ENCODE peak calls at places on chromosomes 5 and 9, in ten cellular contexts. A is body of pancreas, C is Caco-2, B is sigmoid colon, U is fibroblast of pulmonary artery, F is fibroblast of lung, J is right lobe of liver, P is PC-3, G is astrocyte of the spinal cord, Y is right atrium auricular region. S is an unnamed sample.
A peak's percentile ranks its signal among the peaks of the same experiment; 100 is the strongest.

GRCh38 chr9:133184971-133185370 is 21.3 kb upstream of the GBGT1 start:
- DNase-seq in C (peak; percentile 64), B (peak; percentile 69), Y (no peak), P (peak; percentile 78), G (peak; percentile 73), J (no peak), A (peak; percentile 65), F (peak; percentile 59), U (peak; percentile 81), S (peak; percentile 90)

GRCh38 chr5:75405296-75405695 is 68.3 kb downstream of the HMGCR start:
- DNase-seq in G (no peak), A (no peak), U (no peak), Y (no peak), F (no peak), C (no peak), J (no peak), P (no peak), B (no peak), S (peak; percentile 27)

GRCh38 chr5:136236479-136237083 is 43.6 kb upstream of the SMIM32 start:
- DNase-seq in B (no peak), F (no peak), J (no peak), G (no peak), U (no peak), A (no peak), P (no peak), Y (no peak), C (no peak), S (no peak)

GRCh38 chr9:96163141-96163540 is 138.8 kb downstream of the HSD17B3 start:
- DNase-seq in C (no peak), U (no peak), B (peak; percentile 7), A (no peak), F (no peak), Y (no peak), J (no peak), G (no peak), P (no peak), S (no peak)

GRCh38 chr5:110903966-110904365 is 165.2 kb downstream of the SLC25A46 start:
- DNase-seq in F (no peak), U (no peak), J (no peak), Y (no peak), B (no peak), C (no peak), P (no peak), G (no peak), A (no peak), S (no peak)

GRCh38 chr9:19405771-19406170 is 3.0 kb upstream of the ACER2 start:
- DNase-seq in A (no peak), P (no peak), Y (no peak), J (no peak), B (no peak), U (no peak), F (no peak), C (no peak), G (no peak), S (no peak)

GRCh38 chr5:90709323-90710148 is 150.9 kb downstream of the ADGRV1 start:
- DNase-seq in Y (no peak), G (peak; percentile 54), U (peak; percentile 50), C (peak; percentile 63), J (peak; percentile 26), P (peak; percentile 77), B (no peak), F (peak; percentile 40), A (peak; percentile 46), S (peak; percentile 72)

GRCh38 chr9:130166399-130166798 is 5.8 kb upstream of the NCS1 start:
- DNase-seq in B (no peak), J (no peak), Y (no peak), U (no peak), C (no peak), P (no peak), A (no peak), F (no peak), G (no peak), S (no peak)

DNA sequence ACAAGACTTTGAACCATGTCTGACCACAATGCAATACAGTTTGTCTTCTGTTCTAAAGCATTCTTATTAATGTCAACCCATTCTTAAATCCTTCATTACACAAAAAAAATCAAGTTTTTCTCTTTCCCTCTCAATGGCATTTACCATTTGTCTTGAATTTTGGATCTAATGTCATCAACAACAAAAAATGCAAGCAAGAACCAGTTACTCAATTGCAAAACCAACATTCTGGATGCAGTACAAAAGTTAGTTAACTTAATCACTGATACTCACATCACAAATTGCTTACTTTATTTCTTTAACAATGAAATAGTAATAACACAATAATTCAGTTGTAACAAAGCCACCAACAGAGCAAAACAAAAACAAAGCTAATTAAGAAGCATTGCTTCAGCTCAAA is 6.0 kb downstream of the C9orf40 start:
- DNase-seq in G (no peak), J (no peak), P (no peak), F (no peak), U (no peak), B (no peak), A (no peak), C (no peak), Y (no peak), S (no peak)
- H3K4me3 ChIP-seq in G (no peak overlapping the region), J (no peak overlapping the region), P (no peak overlapping the region), F (no peak overlapping the region), U (no peak overlapping the region), B (no peak overlapping the region), A (no peak overlapping the region), C (no peak overlapping the region), Y (no peak overlapping the region), S (no peak overlapping the region)

DNA sequence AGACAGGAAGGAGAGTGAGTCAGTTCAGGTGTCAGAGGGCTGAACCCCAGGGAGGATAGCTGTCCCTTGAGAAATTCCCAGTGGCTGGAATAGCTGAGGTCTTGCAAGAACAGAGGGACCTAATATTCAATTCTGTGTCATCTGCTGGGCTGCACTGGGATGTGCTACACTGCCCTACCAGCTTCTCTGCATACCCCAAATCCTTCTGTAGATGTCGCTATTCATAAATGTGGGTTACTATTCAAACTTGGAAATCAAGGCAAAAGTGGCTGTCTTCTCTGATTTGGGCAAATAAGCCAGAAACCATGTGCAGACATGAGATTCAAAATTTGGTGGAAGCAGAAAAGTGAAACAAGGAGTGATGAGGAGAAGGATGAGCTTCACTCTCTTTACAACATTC is 16.3 kb downstream of the TNFSF8 start:
- DNase-seq in U (no peak), G (no peak), F (no peak), A (no peak), P (no peak), J (no peak), C (no peak), Y (no peak), B (no peak), S (peak; percentile 39)
- TF ChIP-seq CTCF in U (peak; percentile 47), G (peak; percentile 40), F (peak; percentile 37), A (no peak), P (peak; percentile 23), J (peak; percentile 17), C (peak; percentile 31), Y (no peak), B (no peak), S (peak; percentile 56)

DNA sequence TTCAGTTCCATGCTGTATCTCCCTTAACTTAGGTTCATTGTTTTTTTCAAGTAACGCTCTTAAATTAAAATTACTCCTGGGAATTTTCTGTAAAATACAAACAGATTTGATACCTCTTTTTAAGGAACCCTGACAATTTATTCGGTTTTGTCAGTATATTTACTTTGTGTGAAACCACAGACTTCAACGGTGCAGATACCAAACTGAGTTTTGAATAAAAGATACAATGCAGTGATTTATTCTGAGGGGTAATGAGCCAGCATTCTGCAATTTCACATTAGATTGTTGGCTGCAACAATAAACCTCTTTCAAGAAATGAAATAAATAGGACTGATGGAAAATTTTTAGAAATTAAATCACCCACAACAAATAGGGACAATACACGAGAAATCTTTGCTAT is 308.6 kb upstream of the EDIL3 start:
- DNase-seq in J (no peak), U (no peak), P (peak; percentile 41), G (peak; percentile 64), F (no peak), B (no peak), C (no peak), A (no peak), Y (no peak), S (no peak)
- H3K4me3 ChIP-seq in J (no peak overlapping the region), U (no peak overlapping the region), P (no peak overlapping the region), G (no peak overlapping the region), F (no peak overlapping the region), B (no peak overlapping the region), C (no peak overlapping the region), A (no peak overlapping the region), Y (no peak overlapping the region), S (no peak overlapping the region)

GRCh38 chr5:141186897-141187512 is at the start of gene PCDHB9:
- DNase-seq in B (no peak), G (no peak), Y (no peak), P (peak; percentile 47), U (peak; percentile 7), A (peak; percentile 15), F (peak; percentile 6), J (no peak), C (no peak), S (peak; percentile 11)
- TF ChIP-seq CTCF in B (no peak), G (no peak), Y (no peak), P (peak; percentile 69), U (peak; percentile 25), A (peak; percentile 30), F (peak; percentile 19), J (no peak), C (peak; percentile 22), S (peak; percentile 30)

GRCh38 chr9:113886933-113887332 is 10.8 kb downstream of the ZNF618 start:
- DNase-seq in F (no peak), G (peak; percentile 31), P (no peak), J (no peak), Y (no peak), B (no peak), C (no peak), U (no peak), A (no peak), S (peak; percentile 45)
- H3K4me3 ChIP-seq in F (no peak overlapping the region), G (no peak overlapping the region), P (no peak overlapping the region), J (no peak overlapping the region), Y (no peak overlapping the region), B (no peak overlapping the region), C (no peak overlapping the region), U (no peak overlapping the region), A (no peak overlapping the region), S (no peak overlapping the region)

GRCh38 chr9:121286973-121287721 is 19.2 kb downstream of the GSN start:
- DNase-seq in F (peak; percentile 97), A (peak; percentile 78), Y (peak; percentile 92), P (peak; percentile 96), C (peak; percentile 88), B (peak; percentile 94), U (peak; percentile 97), J (peak; percentile 66), G (peak; percentile 99), S (peak; percentile 94)
- TF ChIP-seq CTCF in F (peak; percentile 16), A (no peak), Y (peak; percentile 17), P (peak; percentile 42), C (peak; percentile 53), B (no peak), U (peak; percentile 8), J (peak; percentile 18), G (peak; percentile 13), S (peak; percentile 36)

S was measured in choroid plexus epithelial cell.